ENCODE peak calls at places on chromosome 9, in five cellular contexts. P, Q, U, R and N are unnamed samples.

GRCh38 chr9:88532320-88532719 is 2.7 kb upstream of the NXNL2 start:
- DNase-seq in U (no peak), P (no peak), Q (no peak), R (no peak), N (peak; percentile 22)

GRCh38 chr9:34382054-34382453 is 5.4 kb upstream of the MYORG start:
- DNase-seq in P (no peak), Q (no peak), U (no peak), R (no peak), N (no peak)

GRCh38 chr9:129102791-129103594 is 7.6 kb downstream of the CRAT start:
- DNase-seq in P (peak; percentile 31), Q (peak; percentile 65), R (no peak), U (peak; percentile 61), N (peak; percentile 92)

GRCh38 chr9:72872718-72873117 is 80.1 kb downstream of the ALDH1A1 start:
- DNase-seq in Q (no peak), R (no peak), U (no peak), P (no peak), N (no peak)

GRCh38 chr9:118271936-118272335 is 567.7 kb downstream of the TLR4 start:
- DNase-seq in U (no peak), Q (no peak), R (no peak), P (no peak), N (no peak)

GRCh38 chr9:69122086-69122390 is 52.0 kb upstream of the TJP2 start:
- DNase-seq in U (peak; percentile 29), Q (no peak), R (no peak), P (no peak), N (peak; percentile 68)

GRCh38 chr9:133276001-133276884 is 1.2 kb upstream of the ABO start:
- DNase-seq in R (no peak), Q (no peak), P (no peak), U (no peak), N (no peak)

GRCh38 chr9:71663931-71664459 is 104.3 kb downstream of the CEMIP2 start:
- DNase-seq in U (peak; percentile 34), R (no peak), P (no peak), Q (no peak), N (no peak)

GRCh38 chr9:74824654-74825053 is 63.1 kb downstream of the TRPM6 start:
- DNase-seq in U (no peak), Q (no peak), P (no peak), R (no peak), N (no peak)

GRCh38 chr9:131674425-131675421 is 65.2 kb downstream of the RAPGEF1 start:
- DNase-seq in U (no peak), Q (no peak), R (no peak), P (no peak), N (no peak)

GRCh38 chr9:112037281-112038016 is 137.6 kb downstream of the SUSD1 start:
- DNase-seq in Q (no peak), R (peak; percentile 97), U (no peak), P (no peak), N (no peak)

GRCh38 chr9:38319496-38320173 is 72.9 kb upstream of the ALDH1B1 start:
- DNase-seq in R (no peak), Q (no peak), U (no peak), P (no peak), N (no peak)

GRCh38 chr9:73805853-73806458 is 654.3 kb downstream of the ANXA1 start:
- DNase-seq in R (no peak), P (no peak), U (no peak), Q (no peak), N (no peak)

GRCh38 chr9:74865177-74865576 is 22.5 kb downstream of the TRPM6 start:
- DNase-seq in P (no peak), Q (no peak), R (peak; percentile 46), U (no peak), N (no peak)

DNA sequence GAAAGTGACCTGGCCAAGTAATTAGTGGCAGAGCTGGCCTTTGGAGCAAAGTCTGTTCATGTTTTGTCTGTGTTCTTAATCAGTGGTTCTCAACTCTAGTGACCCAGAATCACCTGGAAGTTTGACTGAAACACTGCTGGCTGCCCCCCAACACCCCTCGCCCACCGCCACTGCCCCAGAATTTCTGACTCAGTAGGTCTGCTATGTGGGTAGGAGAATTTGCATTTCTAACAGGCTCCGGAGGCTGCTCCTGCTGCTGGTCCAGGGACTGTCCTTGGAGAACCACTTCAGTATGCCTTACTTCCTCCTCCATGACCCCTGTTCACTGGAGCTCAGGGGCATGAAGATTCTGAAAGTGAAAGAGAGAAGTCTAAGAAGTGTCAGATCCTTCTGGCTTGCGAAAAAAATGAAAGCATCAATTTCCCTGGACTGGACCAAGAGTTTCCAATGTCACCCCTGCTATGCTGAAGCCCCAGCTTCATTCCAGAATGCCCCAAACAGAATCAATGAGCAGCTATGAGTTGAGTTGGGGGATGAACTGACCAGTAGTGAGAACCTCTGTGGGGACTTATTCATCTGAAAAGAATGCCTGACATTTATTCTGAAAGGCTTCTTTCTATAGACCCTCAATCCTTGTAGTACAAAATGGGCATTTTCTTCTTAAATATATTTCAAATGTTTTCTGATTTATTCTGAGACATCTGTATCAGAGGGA is 20.8 kb upstream of the COL15A1 start:
- DNase-seq in R (no peak), Q (no peak), U (no peak), P (no peak), N (no peak)
- TF ChIP-seq JUND in R (no peak), Q (no peak), U (no peak), P (no peak), N (no peak)

GRCh38 chr9:13352451-13352979 is 73.0 kb upstream of the MPDZ start:
- DNase-seq in P (no peak), R (no peak), U (no peak), Q (no peak), N (no peak)

GRCh38 chr9:13354733-13355132 is 75.2 kb upstream of the MPDZ start:
- DNase-seq in U (no peak), P (no peak), Q (no peak), R (no peak), N (no peak)

DNA sequence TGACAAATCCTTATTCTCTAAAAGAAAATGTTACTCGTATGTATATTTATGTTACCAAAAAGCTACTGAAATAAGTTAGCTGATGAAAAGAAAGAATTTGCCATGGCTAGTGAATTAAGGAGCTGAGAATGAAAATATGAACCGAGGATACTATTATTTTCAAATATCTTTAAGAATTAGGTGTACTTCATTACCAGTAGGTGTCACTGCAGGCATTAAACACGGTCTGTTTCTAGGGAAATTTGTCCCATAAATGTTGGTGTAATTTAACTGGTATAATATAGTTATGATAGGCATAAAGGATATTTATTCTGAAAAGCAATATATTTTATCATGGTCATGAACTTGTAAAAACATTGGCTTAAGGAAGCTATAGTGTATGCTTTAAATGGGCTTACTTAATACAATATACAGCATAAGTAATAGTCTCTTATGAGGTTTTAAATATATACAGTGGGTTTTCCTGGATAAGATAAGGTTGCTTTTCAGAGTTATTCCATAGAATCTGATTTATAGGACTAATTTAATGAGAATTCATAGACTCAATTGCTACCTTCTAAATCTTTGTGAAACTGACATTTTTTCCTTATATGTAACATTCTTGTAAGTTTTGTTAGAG is 72.4 kb upstream of the MPDZ start:
- DNase-seq in R (no peak), Q (no peak), U (peak; percentile 23), P (peak; percentile 7), N (peak; percentile 9)
- TF ChIP-seq JUND in R (no peak), Q (no peak), U (no peak), P (no peak), N (no peak)

GRCh38 chr9:116959775-116960174 is 272.7 kb downstream of the TRIM32 start:
- DNase-seq in Q (no peak), P (no peak), R (no peak), U (no peak), N (no peak)
- TF ChIP-seq JUND in Q (no peak), P (no peak), R (no peak), U (no peak), N (no peak)

GRCh38 chr9:110768887-110769286 is 100.3 kb downstream of the MUSK start:
- DNase-seq in Q (no peak), U (no peak), R (no peak), P (no peak), N (no peak)
- TF ChIP-seq JUND in Q (no peak), U (no peak), R (no peak), P (no peak), N (no peak)

DNA sequence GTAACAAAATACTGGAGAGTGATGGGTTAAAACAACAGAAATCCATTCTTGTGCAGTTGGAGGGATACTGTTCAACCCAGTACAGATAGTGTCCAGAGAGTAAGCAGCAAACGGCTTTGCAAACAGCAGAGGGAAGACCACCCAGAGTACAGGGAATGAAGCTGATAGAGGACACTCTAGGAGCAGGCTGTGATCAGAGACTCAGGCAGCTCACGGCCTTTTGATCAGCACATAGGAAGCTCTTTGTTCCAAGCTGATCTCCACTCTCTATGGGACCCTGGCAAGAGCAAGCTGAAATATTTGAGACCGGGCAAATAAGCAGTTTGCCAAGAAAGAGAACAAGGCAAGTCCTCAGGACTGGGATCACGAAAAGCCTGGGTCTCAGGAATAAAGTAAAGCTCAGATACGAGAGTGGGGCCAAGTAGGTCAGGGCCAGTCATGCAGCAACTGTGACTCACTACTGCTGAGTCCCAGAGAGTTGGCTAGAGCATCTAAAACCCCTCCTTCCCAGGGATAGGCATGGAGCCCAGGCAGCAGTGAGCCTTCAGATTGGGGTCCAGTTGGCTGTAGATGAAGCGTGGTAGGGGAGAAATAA is 52.4 kb downstream of the MELK start:
- DNase-seq in R (no peak), Q (no peak), U (no peak), P (peak; percentile 7), N (no peak)
- TF ChIP-seq JUND in R (no peak), Q (no peak), U (no peak), P (no peak), N (no peak)